ENCODE peak calls at places on chromosomes 6 and 20, in six cellular contexts. Q, W, U, S, O and A are unnamed samples.
A peak's percentile ranks its signal among the peaks of the same experiment; 100 is the strongest.

GRCh38 chr6:133411757-133412156 is 170.6 kb downstream of the EYA4 start:
- DNase-seq in U (no peak), W (no peak), S (no peak), O (peak; percentile 17), Q (no peak), A (no peak)

GRCh38 chr20:14235355-14235754 is 102.1 kb downstream of the FLRT3 start:
- DNase-seq in O (peak; percentile 66), S (no peak), U (peak; percentile 75), Q (no peak), W (no peak), A (no peak)

GRCh38 chr6:109406196-109406595 is 23.9 kb upstream of the CD164 start:
- DNase-seq in S (no peak), O (peak; percentile 86), W (no peak), U (no peak), Q (no peak), A (no peak)

GRCh38 chr20:48455606-48456360 is 372.0 kb downstream of the PREX1 start:
- DNase-seq in S (no peak), O (no peak), W (no peak), U (no peak), Q (no peak), A (no peak)

GRCh38 chr6:166627875-166628849 is 1.1 kb upstream of the RPS6KA2 start:
- DNase-seq in S (peak; percentile 57), Q (peak; percentile 64), O (peak; percentile 12), W (peak; percentile 93), U (peak; percentile 26), A (peak; percentile 56)

GRCh38 chr6:140921366-140922226 is 1211.1 kb upstream of the GJE1 start:
- DNase-seq in U (peak; percentile 89), S (no peak), W (no peak), Q (no peak), O (peak; percentile 84), A (no peak)

GRCh38 chr6:165231581-165232276 is 77.7 kb downstream of the C6orf118 start:
- DNase-seq in S (no peak), Q (no peak), W (no peak), O (peak; percentile 24), U (peak; percentile 62), A (no peak)

GRCh38 chr20:50428463-50428828 is 81.7 kb upstream of the PTPN1 start:
- DNase-seq in O (no peak), S (no peak), U (no peak), W (no peak), Q (no peak), A (no peak)

GRCh38 chr20:19970256-19970765 is 46.9 kb upstream of the NAA20 start:
- DNase-seq in Q (no peak), U (no peak), S (no peak), W (no peak), O (no peak), A (no peak)

GRCh38 chr6:51814418-51814817 is 273.0 kb downstream of the PKHD1 start:
- DNase-seq in O (no peak), U (no peak), S (no peak), W (no peak), Q (no peak), A (no peak)

GRCh38 chr20:20611165-20611564 is 101.3 kb downstream of the RALGAPA2 start:
- DNase-seq in U (no peak), W (no peak), Q (no peak), O (no peak), S (no peak), A (no peak)

GRCh38 chr20:38221041-38221589 is 39.4 kb downstream of the KIAA1755 start:
- DNase-seq in O (peak; percentile 20), W (peak; percentile 90), U (peak; percentile 92), S (peak; percentile 80), Q (peak; percentile 88), A (peak; percentile 77)

GRCh38 chr6:121437861-121438651 is 2.6 kb downstream of the GJA1 start:
- DNase-seq in W (peak; percentile 66), Q (no peak), U (peak; percentile 44), S (no peak), O (peak; percentile 25), A (no peak)

GRCh38 chr6:111951439-111952140 is 78.3 kb upstream of the FYN start:
- DNase-seq in O (no peak), U (no peak), Q (no peak), S (no peak), W (no peak), A (no peak)

GRCh38 chr6:19327684-19328083 is 509.5 kb upstream of the ID4 start:
- DNase-seq in O (no peak), W (no peak), S (no peak), Q (no peak), U (no peak), A (no peak)

GRCh38 chr6:138544521-138544920 is 45.2 kb upstream of the NHSL1 start:
- DNase-seq in O (no peak), U (no peak), Q (no peak), S (no peak), W (no peak), A (no peak)